ENCODE peak calls at places on chromosomes 3 and 15, in five cellular contexts. B is lower leg skin, S is NB4, Z is K562, X is transverse colon. I is an unnamed sample.

GRCh38 chr3:169914321-169914720 is 2.9 kb downstream of the SAMD7 start:
- DNase-seq in B (no peak), S (peak), Z (peak), X (no peak), I (no peak)

GRCh38 chr15:28962851-28963710 is 77.3 kb downstream of the APBA2 start:
- DNase-seq in B (peak), S (no peak), Z (no peak), X (no peak), I (no peak)

GRCh38 chr3:52238193-52238760 is 681 bp downstream of the TWF2 start:
- DNase-seq in B (no peak), S (no peak), Z (peak), X (no peak), I (no peak)

GRCh38 chr3:18369561-18370185 is 55.5 kb downstream of the SATB1 start:
- DNase-seq in B (no peak), S (no peak), Z (no peak), X (no peak), I (no peak)

GRCh38 chr3:135262441-135262840 is 467.4 kb downstream of the EPHB1 start:
- DNase-seq in B (no peak), S (no peak), Z (no peak), X (no peak), I (no peak)

GRCh38 chr3:167346171-167346570 is 33.9 kb downstream of the ZBBX start:
- DNase-seq in B (no peak), S (no peak), Z (no peak), X (no peak), I (no peak)

GRCh38 chr3:128902426-128902825 is 23.0 kb downstream of the ACAD9 start:
- DNase-seq in B (no peak), S (no peak), Z (no peak), X (no peak), I (no peak)

GRCh38 chr3:449711-450110 is 253.1 kb downstream of the CHL1 start:
- DNase-seq in B (no peak), S (no peak), Z (no peak), X (no peak), I (no peak)

GRCh38 chr3:126730376-126730775 is 26.3 kb downstream of the CHCHD6 start:
- DNase-seq in B (peak), S (no peak), Z (no peak), X (no peak), I (no peak)

GRCh38 chr3:127457094-127457475 is 133.4 kb downstream of the TPRA1 start:
- DNase-seq in B (no peak), S (no peak), Z (no peak), X (peak), I (no peak)

GRCh38 chr15:43469867-43470266 is 23.1 kb downstream of the TP53BP1 start:
- DNase-seq in B (no peak), S (peak), Z (peak), X (no peak), I (no peak)

GRCh38 chr15:99165020-99165790 is 60.3 kb downstream of the SYNM start:
- DNase-seq in B (no peak), S (no peak), Z (no peak), X (no peak), I (no peak)

GRCh38 chr3:179321585-179322322 is 1.1 kb upstream of the ZNF639 start:
- DNase-seq in B (no peak), S (peak), Z (peak), X (peak), I (peak)

GRCh38 chr3:120879401-120879800 is 28.6 kb upstream of the STXBP5L start:
- DNase-seq in B (no peak), S (no peak), Z (no peak), X (no peak), I (no peak)

GRCh38 chr15:90930861-90931629 is 1.3 kb downstream of the HDDC3 start:
- DNase-seq in B (no peak), S (no peak), Z (peak), X (no peak), I (no peak)

GRCh38 chr15:35170216-35170615 is 85.1 kb upstream of the NANOGP8 start:
- DNase-seq in B (no peak), S (no peak), Z (peak), X (no peak), I (no peak)

GRCh38 chr3:128280466-128281455 is 127.5 kb downstream of the EEFSEC start:
- DNase-seq in B (no peak), S (no peak), Z (no peak), X (no peak), I (no peak)

GRCh38 chr3:107795514-107796094 is 272.8 kb downstream of the BBX start:
- DNase-seq in B (no peak), S (no peak), Z (no peak), X (no peak), I (no peak)

GRCh38 chr15:98177950-98178848 is 217.7 kb downstream of the ARRDC4 start:
- DNase-seq in B (no peak), S (peak), Z (peak), X (peak), I (no peak)

GRCh38 chr3:45125550-45126026 is 20.6 kb downstream of the CDCP1 start:
- DNase-seq in B (no peak), S (no peak), Z (peak), X (peak), I (no peak)

GRCh38 chr3:36525115-36525711 is 144.9 kb downstream of the STAC start:
- DNase-seq in B (no peak), S (no peak), Z (no peak), X (no peak), I (no peak)

GRCh38 chr15:80059786-80060489 is 462 bp downstream of the ZFAND6 start:
- DNase-seq in B (no peak), S (peak), Z (peak), X (peak), I (no peak)

GRCh38 chr15:64749167-64749566 is 26.2 kb downstream of the RBPMS2 start:
- DNase-seq in B (no peak), S (no peak), Z (no peak), X (peak), I (no peak)

GRCh38 chr3:53161820-53162671 is 1.0 kb downstream of the PRKCD start:
- DNase-seq in B (no peak), S (peak), Z (peak), X (peak), I (no peak)

GRCh38 chr15:74396445-74397238 is 29.2 kb upstream of the CYP11A1 start:
- DNase-seq in B (no peak), S (peak), Z (no peak), X (peak), I (no peak)

GRCh38 chr3:175518459-175518858 is 659.3 kb downstream of the NAALADL2 start:
- DNase-seq in B (no peak), S (peak), Z (no peak), X (no peak), I (no peak)

GRCh38 chr3:13072239-13073041 is 789 bp downstream of the IQSEC1 start:
- DNase-seq in B (no peak), S (no peak), Z (no peak), X (peak), I (no peak)
- TF ChIP-seq POLR2A in B (no peak), S (no peak), Z (no peak), X (no peak), I (no peak)

DNA sequence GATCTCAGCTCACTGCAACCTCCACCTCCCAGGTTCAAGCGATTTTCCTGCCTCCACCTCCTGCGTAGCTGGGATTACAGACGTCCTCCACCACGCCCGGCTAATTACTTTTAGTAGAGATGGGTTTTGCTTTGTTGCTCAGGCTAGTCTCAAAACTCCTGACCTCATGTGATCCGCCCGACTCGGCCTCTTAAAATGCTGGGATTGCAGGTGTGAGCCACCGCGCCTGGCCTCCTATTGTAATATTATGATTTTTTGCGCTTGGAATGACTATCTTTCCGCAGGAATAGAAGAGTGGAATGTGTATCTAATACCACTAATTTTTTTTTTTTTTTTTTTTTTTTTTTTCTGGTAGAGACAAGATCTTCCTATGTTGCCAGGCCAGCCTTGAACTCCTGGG is 1.8 kb downstream of the ARL8B start:
- DNase-seq in B (no peak), S (no peak), Z (no peak), X (peak), I (no peak)
- H3K4me3 ChIP-seq in B (no peak), S (peak), Z (peak), X (no peak), I (peak)

DNA sequence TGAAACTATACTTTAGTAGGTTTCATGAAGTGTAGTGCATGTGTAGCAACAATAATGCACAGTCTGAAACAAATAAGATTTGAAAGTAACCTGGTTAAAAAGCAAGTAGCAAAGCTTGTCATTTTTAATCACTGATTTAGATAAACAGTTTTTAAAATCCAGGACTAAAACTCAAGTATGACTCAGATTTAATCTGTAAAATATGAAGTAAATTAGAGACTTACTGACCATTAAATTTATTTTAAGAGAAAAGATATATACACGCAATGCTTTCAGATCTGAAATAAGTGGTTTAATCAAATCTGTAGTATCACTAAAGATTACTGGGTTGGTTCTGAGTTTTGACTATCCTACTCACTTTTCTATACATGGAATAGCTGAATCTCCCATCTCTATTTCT is 300.7 kb upstream of the RBMS3 start:
- DNase-seq in B (no peak), S (no peak), Z (no peak), X (no peak), I (no peak)
- TF ChIP-seq CTCF in B (no peak), S (no peak), Z (no peak), X (no peak), I (no peak)

GRCh38 chr3:194487289-194488006 is 646 bp upstream of the ATP13A3 start:
- DNase-seq in B (peak), S (peak), Z (peak), X (peak), I (peak)
- TF ChIP-seq POLR2A in B (no peak), S (peak), Z (peak), X (no peak), I (no peak)

GRCh38 chr15:55255714-55256113 is 33.9 kb downstream of the RAB27A start:
- DNase-seq in B (no peak), S (no peak), Z (no peak), X (no peak), I (no peak)
- H3K4me3 ChIP-seq in B (no peak), S (peak), Z (no peak), X (no peak), I (no peak)

GRCh38 chr3:152384412-152384811 is 115.7 kb downstream of the MBNL1 start:
- DNase-seq in B (no peak), S (no peak), Z (no peak), X (no peak), I (no peak)

GRCh38 chr3:152386208-152386607 is 117.5 kb downstream of the MBNL1 start:
- DNase-seq in B (no peak), S (no peak), Z (no peak), X (no peak), I (no peak)

GRCh38 chr3:152388631-152389030 is 119.9 kb downstream of the MBNL1 start:
- DNase-seq in B (no peak), S (no peak), Z (no peak), X (no peak), I (no peak)

GRCh38 chr3:152383136-152383606 is 114.4 kb downstream of the MBNL1 start:
- DNase-seq in B (no peak), S (no peak), Z (no peak), X (no peak), I (no peak)

DNA sequence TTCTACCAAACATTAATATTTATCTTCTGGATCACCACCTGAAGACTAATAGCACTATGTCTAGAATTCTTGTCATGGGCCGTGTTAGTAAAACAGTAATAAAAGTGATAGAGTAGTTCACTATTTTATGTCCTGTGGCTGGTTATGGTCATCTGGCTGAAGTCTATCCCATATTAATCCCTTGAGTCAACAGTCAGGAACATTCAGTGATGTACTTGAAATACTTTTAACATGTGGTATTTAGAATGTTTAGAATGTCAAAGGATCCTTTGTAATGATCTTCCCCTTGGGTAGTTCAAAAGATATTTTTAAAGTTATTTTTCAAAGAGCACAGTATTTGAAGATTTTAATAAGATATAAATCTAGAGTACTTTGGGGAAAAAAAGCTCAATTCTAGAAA is 117.0 kb downstream of the MBNL1 start:
- DNase-seq in B (no peak), S (no peak), Z (no peak), X (no peak), I (no peak)
- TF ChIP-seq CTCF in B (no peak), S (no peak), Z (no peak), X (no peak), I (no peak)

DNA sequence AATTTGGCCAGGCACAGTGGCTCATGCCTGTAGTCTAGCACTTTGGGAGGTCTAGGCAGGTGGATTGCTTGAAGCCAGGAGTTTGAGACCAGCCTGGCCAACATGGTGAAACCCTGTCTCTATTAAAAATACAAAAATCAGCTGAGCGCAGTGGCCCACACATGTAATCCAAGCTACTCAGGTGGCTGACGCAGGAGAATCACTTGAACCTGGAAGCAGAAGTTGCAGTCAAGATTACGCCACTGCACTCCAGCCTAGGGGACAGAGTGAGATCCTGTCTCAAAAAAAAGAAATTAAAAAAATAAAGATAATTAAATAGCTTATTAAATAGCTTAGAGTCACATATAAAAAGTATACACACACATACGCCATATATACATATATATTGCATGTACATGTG is 3.7 kb upstream of the TIPARP start:
- DNase-seq in B (no peak), S (no peak), Z (no peak), X (no peak), I (no peak)
- TF ChIP-seq POLR2A in B (no peak), S (no peak), Z (no peak), X (no peak), I (no peak)

GRCh38 chr15:78619022-78619950 is 1.5 kb downstream of the CHRNA3 start:
- DNase-seq in B (peak), S (no peak), Z (no peak), X (no peak), I (no peak)

GRCh38 chr15:78618490-78618934 is 2.3 kb downstream of the CHRNA3 start:
- DNase-seq in B (peak), S (peak), Z (peak), X (peak), I (peak)

GRCh38 chr15:78621810-78622402 is 1.1 kb upstream of the CHRNA3 start:
- DNase-seq in B (peak), S (no peak), Z (no peak), X (no peak), I (no peak)

GRCh38 chr15:78620839-78621421 is at the start of gene CHRNA3:
- DNase-seq in B (peak), S (no peak), Z (no peak), X (no peak), I (no peak)

DNA sequence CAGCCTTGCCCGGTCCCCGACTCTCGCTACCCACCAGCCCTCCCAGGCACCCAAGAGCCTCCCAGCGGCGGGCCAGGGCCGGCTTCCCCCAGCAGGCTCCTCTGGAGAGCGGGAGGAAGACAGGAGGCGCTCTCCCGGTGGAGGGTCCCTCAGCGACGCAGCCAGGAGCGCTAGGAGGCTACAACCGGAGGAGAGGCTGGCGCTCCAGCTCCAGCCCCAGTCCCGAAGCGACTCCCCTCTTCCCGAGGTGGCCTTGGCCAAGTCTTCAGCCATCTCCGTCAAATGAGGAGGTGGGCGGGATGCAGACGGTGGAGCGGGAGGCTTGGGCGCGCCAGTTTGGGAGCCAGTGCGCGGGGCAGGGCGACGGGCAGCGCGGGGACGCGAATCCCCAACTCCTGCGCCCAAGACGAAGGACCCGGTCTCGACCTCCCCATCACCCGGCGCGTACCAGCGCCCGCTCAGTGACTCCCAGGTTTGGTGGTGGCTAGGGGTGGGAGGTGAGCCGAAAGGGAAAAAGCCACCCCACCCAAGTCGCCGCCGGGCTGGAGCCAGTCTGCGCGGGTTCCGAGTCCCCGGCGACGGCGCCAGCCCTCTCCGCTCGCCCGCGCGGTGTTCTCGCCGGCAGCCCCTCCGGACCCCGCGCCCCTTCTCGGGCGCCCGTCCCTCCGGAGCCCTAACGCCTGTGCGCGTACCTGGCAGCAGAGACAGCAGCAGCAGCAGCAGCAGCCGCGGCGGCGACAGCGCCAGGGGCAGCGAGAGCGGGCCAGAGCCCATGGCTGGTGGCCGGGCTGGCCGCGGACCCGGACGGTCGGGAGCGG is 566 bp downstream of the CHRNA3 start:
- DNase-seq in B (peak), S (no peak), Z (no peak), X (no peak), I (no peak)
- H3K4me3 ChIP-seq in B (peak), S (no peak), Z (no peak), X (peak), I (peak)

GRCh38 chr15:94582368-94582767 is 351.0 kb downstream of the MCTP2 start:
- DNase-seq in B (no peak), S (peak), Z (peak), X (no peak), I (no peak)
- TF ChIP-seq CTCF in B (no peak), S (peak), Z (peak), X (peak), I (peak)

GRCh38 chr3:42654331-42655201 is 1.1 kb downstream of the ZBTB47 start:
- DNase-seq in B (peak), S (peak), Z (peak), X (peak), I (no peak)
- TF ChIP-seq POLR2A in B (no peak), S (no peak), Z (peak), X (no peak), I (peak)